ENCODE peak calls at places on chromosomes 12 and 14, in ten cellular contexts. O is activated T-helper 1 cell treated with Interleukin-2 at 50 U/mL for 16 hours, X is Daoy, Y is GM12865, S is GM12891, M is adipocyte, W is endothelial cell, R is pancreas, K is epithelial cell of esophagus, L is lung. P is an unnamed sample.

GRCh38 chr12:49349266-49349665 is 2.6 kb downstream of the DNAJC22 start:
- DNase-seq in O (no peak), X (no peak), Y (no peak), S (no peak), M (no peak), W (no peak), R (no peak), K (no peak), L (no peak), P (no peak)

GRCh38 chr12:57730336-57731067 is 8.0 kb downstream of the AGAP2 start:
- DNase-seq in O (no peak), X (no peak), Y (no peak), S (no peak), M (no peak), W (no peak), R (no peak), K (no peak), L (no peak), P (no peak)

GRCh38 chr12:69204191-69204590 is 35.2 kb upstream of the CPSF6 start:
- DNase-seq in O (no peak), X (no peak), Y (no peak), S (no peak), M (no peak), W (no peak), R (no peak), K (peak), L (peak), P (no peak)

GRCh38 chr12:2804390-2805145 is 7.9 kb upstream of the ITFG2 start:
- DNase-seq in O (no peak), X (peak), Y (peak), S (no peak), M (peak), W (no peak), R (no peak), K (no peak), L (no peak), P (no peak)

GRCh38 chr12:131434208-131435125 is 276.4 kb upstream of the SFSWAP start:
- DNase-seq in O (no peak), X (peak), Y (no peak), S (no peak), M (no peak), W (no peak), R (no peak), K (no peak), L (no peak), P (no peak)

GRCh38 chr14:67487937-67488893 is at the start of gene TMEM229B:
- DNase-seq in O (peak), X (peak), Y (peak), S (peak), M (no peak), W (no peak), R (no peak), K (no peak), L (peak), P (peak)

GRCh38 chr12:125145196-125145595 is 80.0 kb downstream of the AACS start:
- DNase-seq in O (no peak), X (no peak), Y (no peak), S (no peak), M (no peak), W (no peak), R (no peak), K (no peak), L (no peak), P (no peak)

GRCh38 chr14:105092124-105092911 is 27.1 kb upstream of the GPR132 start:
- DNase-seq in O (no peak), X (peak), Y (no peak), S (no peak), M (peak), W (no peak), R (peak), K (peak), L (no peak), P (no peak)

GRCh38 chr14:86604546-86604945 is 1074.6 kb downstream of the FLRT2 start:
- DNase-seq in O (no peak), X (peak), Y (no peak), S (no peak), M (peak), W (no peak), R (no peak), K (peak), L (no peak), P (no peak)

GRCh38 chr14:22052795-22053194 is 379.2 kb upstream of the OR4E1 start:
- DNase-seq in O (no peak), X (peak), Y (no peak), S (no peak), M (no peak), W (no peak), R (no peak), K (peak), L (no peak), P (no peak)

GRCh38 chr12:42669471-42669997 is 80.0 kb upstream of the PRICKLE1 start:
- DNase-seq in O (no peak), X (no peak), Y (no peak), S (no peak), M (peak), W (no peak), R (no peak), K (no peak), L (no peak), P (no peak)

GRCh38 chr14:91149462-91149861 is 35.6 kb downstream of the DGLUCY start:
- DNase-seq in O (no peak), X (peak), Y (no peak), S (no peak), M (peak), W (no peak), R (peak), K (peak), L (peak), P (no peak)

GRCh38 chr14:75453817-75454434 is 26.1 kb downstream of the JDP2 start:
- DNase-seq in O (no peak), X (no peak), Y (peak), S (peak), M (no peak), W (no peak), R (no peak), K (no peak), L (no peak), P (no peak)

GRCh38 chr12:113980537-113981337 is 14.6 kb upstream of the RBM19 start:
- DNase-seq in O (no peak), X (peak), Y (peak), S (peak), M (peak), W (peak), R (peak), K (peak), L (no peak), P (no peak)

GRCh38 chr12:14545144-14546124 is 22.2 kb downstream of the PLBD1 start:
- DNase-seq in O (no peak), X (no peak), Y (no peak), S (no peak), M (no peak), W (no peak), R (no peak), K (no peak), L (no peak), P (no peak)

GRCh38 chr12:58416211-58416610 is 474.8 kb downstream of the ATP23 start:
- DNase-seq in O (no peak), X (peak), Y (no peak), S (no peak), M (peak), W (no peak), R (no peak), K (peak), L (no peak), P (no peak)

GRCh38 chr12:4286228-4286627 is 12.7 kb downstream of the CCND2 start:
- DNase-seq in O (no peak), X (no peak), Y (no peak), S (no peak), M (no peak), W (no peak), R (no peak), K (no peak), L (no peak), P (no peak)

GRCh38 chr12:70849265-70849960 is 71.1 kb downstream of the PTPRR start:
- DNase-seq in O (no peak), X (peak), Y (peak), S (no peak), M (peak), W (no peak), R (no peak), K (peak), L (no peak), P (no peak)

GRCh38 chr12:94718114-94718513 is 67.8 kb upstream of the TMCC3 start:
- DNase-seq in O (no peak), X (peak), Y (peak), S (no peak), M (no peak), W (no peak), R (no peak), K (peak), L (no peak), P (no peak)

GRCh38 chr14:73786632-73786941 is 65.0 kb upstream of the PTGR2 start:
- DNase-seq in O (no peak), X (peak), Y (peak), S (no peak), M (peak), W (peak), R (peak), K (peak), L (no peak), P (no peak)

GRCh38 chr14:103143535-103143934 is 20.3 kb downstream of the TNFAIP2 start:
- DNase-seq in O (no peak), X (no peak), Y (no peak), S (no peak), M (no peak), W (no peak), R (no peak), K (peak), L (no peak), P (no peak)

GRCh38 chr12:106417926-106418910 is 60.7 kb downstream of the POLR3B start:
- DNase-seq in O (no peak), X (peak), Y (no peak), S (no peak), M (peak), W (no peak), R (no peak), K (peak), L (no peak), P (no peak)

GRCh38 chr12:12837025-12837872 is 24.1 kb downstream of the DDX47 start:
- DNase-seq in O (peak), X (peak), Y (peak), S (peak), M (peak), W (peak), R (no peak), K (peak), L (no peak), P (peak)

GRCh38 chr14:92625213-92625612 is 111.6 kb downstream of the RIN3 start:
- DNase-seq in O (no peak), X (peak), Y (no peak), S (no peak), M (peak), W (no peak), R (no peak), K (peak), L (no peak), P (no peak)

GRCh38 chr14:55731881-55732498 is 152.0 kb downstream of the KTN1 start:
- DNase-seq in O (peak), X (peak), Y (peak), S (no peak), M (peak), W (peak), R (no peak), K (peak), L (no peak), P (peak)

GRCh38 chr12:94616217-94616729 is 34.1 kb downstream of the TMCC3 start:
- DNase-seq in O (no peak), X (peak), Y (no peak), S (no peak), M (no peak), W (no peak), R (no peak), K (peak), L (no peak), P (no peak)

GRCh38 chr12:61490732-61491498 is 769.3 kb upstream of the USP15 start:
- DNase-seq in O (no peak), X (no peak), Y (no peak), S (no peak), M (no peak), W (no peak), R (no peak), K (peak), L (no peak), P (no peak)

GRCh38 chr14:29999013-29999539 is 71.4 kb upstream of the PRKD1 start:
- DNase-seq in O (no peak), X (no peak), Y (no peak), S (no peak), M (no peak), W (no peak), R (no peak), K (no peak), L (no peak), P (no peak)

GRCh38 chr14:67514650-67515385 is 18.3 kb upstream of the PLEKHH1 start:
- DNase-seq in O (peak), X (peak), Y (peak), S (peak), M (peak), W (peak), R (peak), K (peak), L (peak), P (no peak)

GRCh38 chr12:82688035-82688501 is 1.4 kb downstream of the TMTC2 start:
- DNase-seq in O (no peak), X (peak), Y (peak), S (no peak), M (peak), W (no peak), R (no peak), K (no peak), L (no peak), P (no peak)

GRCh38 chr12:106074706-106075392 is 63.9 kb downstream of the NUAK1 start:
- DNase-seq in O (no peak), X (peak), Y (no peak), S (no peak), M (peak), W (no peak), R (no peak), K (no peak), L (no peak), P (no peak)

GRCh38 chr12:34396006-34396860 is 373.9 kb downstream of the ALG10 start:
- DNase-seq in O (no peak), X (no peak), Y (no peak), S (no peak), M (no peak), W (peak), R (no peak), K (no peak), L (peak), P (no peak)

GRCh38 chr14:26163761-26164160 is 434.1 kb downstream of the NOVA1 start:
- DNase-seq in O (no peak), X (peak), Y (no peak), S (no peak), M (peak), W (peak), R (no peak), K (peak), L (no peak), P (no peak)

GRCh38 chr12:76186507-76186906 is 102.0 kb upstream of the NAP1L1 start:
- DNase-seq in O (no peak), X (no peak), Y (no peak), S (no peak), M (no peak), W (no peak), R (no peak), K (no peak), L (no peak), P (no peak)

GRCh38 chr14:26872510-26872909 is 274.7 kb upstream of the NOVA1 start:
- DNase-seq in O (no peak), X (no peak), Y (no peak), S (no peak), M (peak), W (no peak), R (peak), K (no peak), L (no peak), P (no peak)